ENCODE peak calls at places on chromosomes 6 and 20, in six cellular contexts. A, W, I, G, P and N are unnamed samples.
A peak's percentile ranks its signal among the peaks of the same experiment; 100 is the strongest.

GRCh38 chr6:41984623-41985022 is 43.0 kb upstream of the CCND3 start:
- DNase-seq in G (no peak), I (no peak), A (no peak), P (no peak), W (no peak), N (no peak)

GRCh38 chr6:5302220-5302946 is 41.1 kb downstream of the FARS2 start:
- DNase-seq in A (no peak), P (no peak), W (no peak), I (no peak), G (no peak), N (no peak)

GRCh38 chr6:46476301-46476700 is 14.9 kb downstream of the RCAN2 start:
- DNase-seq in W (no peak), I (no peak), G (no peak), A (peak; percentile 40), P (no peak), N (no peak)

GRCh38 chr20:61520761-61521460 is 268.9 kb downstream of the CDH4 start:
- DNase-seq in A (peak; percentile 77), P (no peak), I (no peak), G (no peak), W (no peak), N (no peak)

GRCh38 chr6:134230087-134230717 is 87.7 kb downstream of the SGK1 start:
- DNase-seq in P (no peak), I (peak; percentile 78), A (no peak), G (no peak), W (no peak), N (no peak)

GRCh38 chr6:34515473-34516387 is 40.4 kb downstream of the SPDEF start:
- DNase-seq in A (no peak), I (no peak), W (no peak), P (no peak), G (no peak), N (no peak)

GRCh38 chr6:26388441-26388840 is 5.5 kb downstream of the BTN2A2 start:
- DNase-seq in I (no peak), G (no peak), A (no peak), W (no peak), P (no peak), N (no peak)

GRCh38 chr6:169046483-169047192 is 207.0 kb downstream of the THBS2 start:
- DNase-seq in P (no peak), I (no peak), G (no peak), W (no peak), A (peak; percentile 67), N (no peak)

GRCh38 chr6:31805939-31806469 is 762 bp downstream of the LSM2 start:
- DNase-seq in I (no peak), A (no peak), W (no peak), P (no peak), G (no peak), N (no peak)

GRCh38 chr6:6725120-6725833 is 136.8 kb downstream of the LY86 start:
- DNase-seq in P (no peak), W (no peak), I (peak; percentile 71), A (no peak), G (no peak), N (no peak)

GRCh38 chr6:52526634-52527033 is 50.2 kb downstream of the TRAM2 start:
- DNase-seq in P (no peak), G (no peak), W (no peak), A (no peak), I (no peak), N (no peak)

GRCh38 chr6:104256547-104257144 is 603.1 kb downstream of the HACE1 start:
- DNase-seq in P (peak; percentile 84), A (no peak), W (no peak), G (no peak), I (no peak), N (no peak)

GRCh38 chr20:11432407-11432806 is 485.3 kb upstream of the BTBD3 start:
- DNase-seq in P (no peak), I (no peak), G (no peak), A (no peak), W (no peak), N (no peak)

GRCh38 chr20:5504061-5504739 is 187.4 kb upstream of the PROKR2 start:
- DNase-seq in P (no peak), I (no peak), A (peak; percentile 67), G (no peak), W (peak; percentile 10), N (peak; percentile 75)

GRCh38 chr20:51184289-51184688 is 161.4 kb upstream of the KCNG1 start:
- DNase-seq in W (no peak), P (no peak), A (peak; percentile 53), I (no peak), G (no peak), N (no peak)

GRCh38 chr6:7730852-7731251 is 5.0 kb downstream of the BMP6 start:
- DNase-seq in P (no peak), G (no peak), W (no peak), A (peak; percentile 92), I (no peak), N (no peak)

GRCh38 chr6:23316131-23316530 is 746.8 kb downstream of the HDGFL1 start:
- DNase-seq in A (no peak), P (no peak), G (no peak), W (no peak), I (no peak), N (no peak)

GRCh38 chr20:663315-664090 is 10.5 kb upstream of the SRXN1 start:
- DNase-seq in P (no peak), W (no peak), A (no peak), G (no peak), I (no peak), N (no peak)

GRCh38 chr6:133114973-133115372 is 126.2 kb upstream of the EYA4 start:
- DNase-seq in I (peak; percentile 20), W (no peak), P (no peak), G (no peak), A (no peak), N (no peak)

GRCh38 chr6:167546611-167547327 is 221.9 kb downstream of the TTLL2 start:
- DNase-seq in W (no peak), I (no peak), P (no peak), A (no peak), G (no peak), N (no peak)

GRCh38 chr20:49795125-49795424 is 17.6 kb upstream of the SLC9A8 start:
- DNase-seq in P (no peak), A (no peak), I (no peak), G (no peak), W (no peak), N (no peak)

GRCh38 chr6:25404693-25405169 is 125.6 kb downstream of the CARMIL1 start:
- DNase-seq in P (no peak), W (no peak), I (peak; percentile 34), G (no peak), A (no peak), N (peak; percentile 44)

GRCh38 chr20:45433316-45433715 is 17.4 kb downstream of the PIGT start:
- DNase-seq in P (no peak), A (peak; percentile 50), W (no peak), I (no peak), G (no peak), N (no peak)

GRCh38 chr6:23621026-23621425 is 505.0 kb upstream of the NRSN1 start:
- DNase-seq in P (no peak), G (no peak), A (no peak), W (no peak), I (no peak), N (no peak)

GRCh38 chr6:91031581-91031980 is 444.7 kb upstream of the MAP3K7 start:
- DNase-seq in P (no peak), W (no peak), G (no peak), I (no peak), A (no peak), N (no peak)

GRCh38 chr6:39428152-39428551 is 105.7 kb upstream of the KCNK16 start:
- DNase-seq in W (no peak), I (no peak), A (no peak), G (no peak), P (no peak), N (no peak)

GRCh38 chr6:112282217-112282616 is 27.9 kb upstream of the LAMA4 start:
- DNase-seq in G (peak; percentile 20), P (no peak), W (no peak), I (no peak), A (peak; percentile 83), N (peak; percentile 35)

GRCh38 chr6:125095501-125096301 is 57.9 kb upstream of the TPD52L1 start:
- DNase-seq in P (no peak), G (no peak), I (no peak), W (no peak), A (peak; percentile 50), N (no peak)

GRCh38 chr20:43404880-43405279 is 52.8 kb upstream of the SRSF6 start:
- DNase-seq in P (no peak), W (no peak), G (no peak), A (no peak), I (no peak), N (no peak)

GRCh38 chr20:36267605-36268500 is 31.6 kb downstream of the AAR2 start:
- DNase-seq in P (no peak), I (no peak), G (no peak), A (no peak), W (no peak), N (no peak)

GRCh38 chr6:36929607-36930006 is 24.9 kb upstream of the PI16 start:
- DNase-seq in A (peak; percentile 38), W (no peak), G (no peak), I (no peak), P (peak; percentile 32), N (no peak)

GRCh38 chr20:59153832-59154231 is 9.8 kb upstream of the ZNF831 start:
- DNase-seq in A (no peak), W (no peak), P (no peak), G (no peak), I (no peak), N (no peak)

GRCh38 chr20:2210646-2211556 is 84.9 kb upstream of the TGM3 start:
- DNase-seq in A (peak; percentile 85), P (no peak), I (no peak), G (no peak), W (no peak), N (peak; percentile 51)

GRCh38 chr6:6712258-6712978 is 123.9 kb downstream of the LY86 start:
- DNase-seq in W (no peak), I (peak; percentile 80), A (peak; percentile 93), P (no peak), G (no peak), N (peak; percentile 67)

GRCh38 chr6:44489912-44490604 is 102.6 kb downstream of the CDC5L start:
- DNase-seq in P (no peak), G (no peak), A (peak; percentile 91), W (no peak), I (no peak), N (no peak)

GRCh38 chr20:37758332-37758731 is 64.5 kb downstream of the CTNNBL1 start:
- DNase-seq in G (no peak), P (no peak), W (no peak), I (no peak), A (no peak), N (no peak)

GRCh38 chr6:15985354-15985995 is 143.4 kb upstream of the MYLIP start:
- DNase-seq in G (no peak), P (no peak), W (no peak), I (no peak), A (no peak), N (no peak)

GRCh38 chr6:2197177-2197671 is 48.2 kb downstream of the GMDS start:
- DNase-seq in A (peak; percentile 5), I (no peak), P (no peak), W (no peak), G (no peak), N (no peak)

GRCh38 chr6:34656378-34657036 is 40.1 kb downstream of the ILRUN start:
- DNase-seq in G (no peak), W (no peak), P (peak; percentile 99), I (no peak), A (peak; percentile 56), N (no peak)

GRCh38 chr6:155270566-155271091 is 6.8 kb downstream of the CLDN20 start:
- DNase-seq in G (peak; percentile 24), I (no peak), W (no peak), P (no peak), A (no peak), N (no peak)